ENCODE peak calls at places on chromosomes 7 and 10, in six cellular contexts. One of them, this sample, is unnamed.

GRCh38 chr10:122213766-122214165 is 57.3 kb upstream of the BTBD16 start:
- DNase-seq in RWPE1: no peak
- DNase-seq in T-helper 2 cell: no peak
- DNase-seq in GM18507: no peak
- DNase-seq in SW480: no peak
- DNase-seq in AG10803: peak
- DNase-seq in this sample: no peak

GRCh38 chr7:14978687-14979086 is 76.1 kb upstream of the DGKB start:
- DNase-seq in SW480: no peak
- DNase-seq in T-helper 2 cell: no peak
- DNase-seq in GM18507: no peak
- DNase-seq in RWPE1: no peak
- DNase-seq in AG10803: no peak
- DNase-seq in this sample: no peak

GRCh38 chr7:927031-927671 is 27.3 kb downstream of the ADAP1 start:
- DNase-seq in RWPE1: no peak
- DNase-seq in GM18507: no peak
- DNase-seq in T-helper 2 cell: no peak
- DNase-seq in SW480: peak
- DNase-seq in AG10803: no peak
- DNase-seq in this sample: peak

GRCh38 chr10:64486149-64486548 is 964.9 kb downstream of the REEP3 start:
- DNase-seq in SW480: no peak
- DNase-seq in AG10803: peak
- DNase-seq in GM18507: no peak
- DNase-seq in T-helper 2 cell: no peak
- DNase-seq in RWPE1: peak
- DNase-seq in this sample: no peak

GRCh38 chr7:77415822-77416620 is at the start of gene GSAP:
- DNase-seq in GM18507: no peak
- DNase-seq in AG10803: peak
- DNase-seq in SW480: peak
- DNase-seq in RWPE1: peak
- DNase-seq in T-helper 2 cell: peak
- DNase-seq in this sample: peak

GRCh38 chr7:78437118-78437517 is 638.5 kb downstream of the PHTF2 start:
- DNase-seq in T-helper 2 cell: no peak
- DNase-seq in AG10803: peak
- DNase-seq in RWPE1: no peak
- DNase-seq in GM18507: no peak
- DNase-seq in SW480: peak
- DNase-seq in this sample: no peak

GRCh38 chr10:124708246-124708779 is 35.9 kb downstream of the FAM53B start:
- DNase-seq in SW480: no peak
- DNase-seq in GM18507: no peak
- DNase-seq in RWPE1: no peak
- DNase-seq in T-helper 2 cell: no peak
- DNase-seq in AG10803: no peak
- DNase-seq in this sample: no peak

GRCh38 chr10:80104066-80104926 is 25.8 kb downstream of the TMEM254 start:
- DNase-seq in SW480: no peak
- DNase-seq in T-helper 2 cell: peak
- DNase-seq in GM18507: no peak
- DNase-seq in AG10803: peak
- DNase-seq in RWPE1: no peak
- DNase-seq in this sample: no peak

GRCh38 chr7:458511-459245 is 61.0 kb downstream of the PDGFA start:
- DNase-seq in GM18507: no peak
- DNase-seq in AG10803: no peak
- DNase-seq in RWPE1: no peak
- DNase-seq in T-helper 2 cell: no peak
- DNase-seq in SW480: no peak
- DNase-seq in this sample: no peak

GRCh38 chr10:100993986-100994708 is 5.5 kb upstream of the LZTS2 start:
- DNase-seq in SW480: peak
- DNase-seq in T-helper 2 cell: no peak
- DNase-seq in RWPE1: no peak
- DNase-seq in AG10803: peak
- DNase-seq in GM18507: no peak
- DNase-seq in this sample: no peak

GRCh38 chr10:115093776-115094361 is 704 bp downstream of the ATRNL1 start:
- DNase-seq in AG10803: no peak
- DNase-seq in SW480: peak
- DNase-seq in GM18507: no peak
- DNase-seq in T-helper 2 cell: no peak
- DNase-seq in RWPE1: no peak
- DNase-seq in this sample: no peak

GRCh38 chr7:38330861-38331709 is 57.6 kb upstream of the TARP start:
- DNase-seq in RWPE1: no peak
- DNase-seq in AG10803: no peak
- DNase-seq in GM18507: no peak
- DNase-seq in SW480: no peak
- DNase-seq in T-helper 2 cell: no peak
- DNase-seq in this sample: no peak